ENCODE peak calls at places on chromosomes 11 and 22, in six cellular contexts. J is NCI-H2107; U is LoVo; A is H7; W is M059J; R is activated T-cell treated with anti-CD3 and anti-CD28 coated beads, Interleukin-2, amount 50 U/mL, for 24 hours. E is an unnamed sample.
A peak's percentile ranks its signal among the peaks of the same experiment; 100 is the strongest.

GRCh38 chr22:47301820-47302475 is 539.5 kb downstream of the TBC1D22A start:
- DNase-seq in J (no peak), U (no peak), A (no peak), W (no peak), R (no peak), E (no peak)

GRCh38 chr11:74388678-74389327 is 9.4 kb downstream of the PGM2L1 start:
- DNase-seq in J (no peak), U (peak; percentile 50), A (peak; percentile 43), W (peak; percentile 74), R (peak; percentile 36), E (peak; percentile 42)

GRCh38 chr22:25076281-25076680 is 123.4 kb upstream of the CRYBB3 start:
- DNase-seq in J (no peak), U (no peak), A (no peak), W (no peak), R (peak; percentile 76), E (no peak)

GRCh38 chr11:64867748-64868462 is 10.5 kb downstream of the EHD1 start:
- DNase-seq in J (no peak), U (no peak), A (peak; percentile 53), W (no peak), R (peak; percentile 54), E (no peak)

GRCh38 chr22:49838771-49839717 is 11.4 kb upstream of the BRD1 start:
- DNase-seq in J (no peak), U (no peak), A (peak; percentile 86), W (peak; percentile 29), R (peak; percentile 83), E (no peak)

GRCh38 chr11:64165482-64165841 is 451 bp downstream of the MACROD1 start:
- DNase-seq in J (no peak), U (no peak), A (peak; percentile 77), W (no peak), R (no peak), E (no peak)

GRCh38 chr11:73747762-73748161 is 13.1 kb downstream of the RAB6A start:
- DNase-seq in J (no peak), U (no peak), A (no peak), W (no peak), R (no peak), E (peak; percentile 63)

GRCh38 chr11:29214833-29215232 is 802.0 kb downstream of the KCNA4 start:
- DNase-seq in J (no peak), U (no peak), A (no peak), W (no peak), R (no peak), E (no peak)

GRCh38 chr22:38083931-38084631 is at the start of gene SLC16A8:
- DNase-seq in J (no peak), U (no peak), A (peak; percentile 81), W (no peak), R (no peak), E (no peak)

GRCh38 chr22:40183029-40183581 is 5.4 kb downstream of the TNRC6B start:
- DNase-seq in J (no peak), U (no peak), A (no peak), W (peak; percentile 89), R (no peak), E (peak; percentile 68)

GRCh38 chr11:68569357-68569756 is 108.8 kb downstream of the PPP6R3 start:
- DNase-seq in J (no peak), U (no peak), A (no peak), W (no peak), R (no peak), E (no peak)

GRCh38 chr11:23885801-23886200 is 611.1 kb upstream of the LUZP2 start:
- DNase-seq in J (no peak), U (no peak), A (no peak), W (no peak), R (no peak), E (no peak)

GRCh38 chr11:8765294-8765693 is 82.7 kb downstream of the RPL27A start:
- DNase-seq in J (no peak), U (no peak), A (no peak), W (peak; percentile 71), R (no peak), E (peak; percentile 49)

GRCh38 chr22:43377486-43377995 is 34.3 kb upstream of the MPPED1 start:
- DNase-seq in J (no peak), U (no peak), A (no peak), W (peak; percentile 83), R (no peak), E (no peak)

GRCh38 chr11:66291706-66292542 is at the start of gene TMEM151A:
- DNase-seq in J (no peak), U (peak; percentile 23), A (peak; percentile 91), W (no peak), R (peak; percentile 55), E (no peak)

GRCh38 chr11:132310390-132311375 is 940.3 kb downstream of the NTM start:
- DNase-seq in J (no peak), U (no peak), A (no peak), W (no peak), R (no peak), E (no peak)

GRCh38 chr22:46437990-46438389 is 99.4 kb downstream of the CELSR1 start:
- DNase-seq in J (no peak), U (no peak), A (no peak), W (no peak), R (no peak), E (no peak)

GRCh38 chr22:36971726-36972125 is 47.5 kb downstream of the TST start:
- DNase-seq in J (no peak), U (no peak), A (no peak), W (no peak), R (no peak), E (no peak)

GRCh38 chr22:26617251-26618199 is at the start of gene CRYBB1:
- DNase-seq in J (no peak), U (no peak), A (peak; percentile 56), W (no peak), R (no peak), E (no peak)

GRCh38 chr11:15720460-15720859 is 605.7 kb downstream of the INSC start:
- DNase-seq in J (no peak), U (no peak), A (no peak), W (no peak), R (no peak), E (no peak)

GRCh38 chr22:17717708-17718107 is 56.6 kb downstream of the BID start:
- DNase-seq in J (no peak), U (no peak), A (no peak), W (peak; percentile 42), R (no peak), E (no peak)

GRCh38 chr11:72008728-72009127 is 10.0 kb downstream of the IL18BP start:
- DNase-seq in J (no peak), U (no peak), A (peak; percentile 14), W (no peak), R (peak; percentile 24), E (no peak)

GRCh38 chr11:1119282-1120146 is 38.2 kb upstream of the MUC5AC start:
- DNase-seq in J (no peak), U (no peak), A (peak; percentile 68), W (no peak), R (no peak), E (no peak)

GRCh38 chr22:40001800-40002577 is 7.2 kb downstream of the FAM83F start:
- DNase-seq in J (no peak), U (no peak), A (peak; percentile 77), W (peak; percentile 54), R (no peak), E (no peak)

GRCh38 chr11:87179621-87180020 is 141.9 kb downstream of the TMEM135 start:
- DNase-seq in J (no peak), U (no peak), A (no peak), W (no peak), R (no peak), E (no peak)

GRCh38 chr11:36086366-36086765 is 142.5 kb downstream of the LDLRAD3 start:
- DNase-seq in J (no peak), U (no peak), A (peak; percentile 57), W (no peak), R (no peak), E (no peak)

GRCh38 chr22:39518124-39518786 is 2.1 kb upstream of the ATF4 start:
- DNase-seq in J (no peak), U (no peak), A (no peak), W (no peak), R (no peak), E (no peak)

GRCh38 chr22:23077627-23078461 is 7.5 kb downstream of the GNAZ start:
- DNase-seq in J (no peak), U (no peak), A (peak; percentile 51), W (no peak), R (no peak), E (peak; percentile 24)

GRCh38 chr11:123069878-123070821 is 8.2 kb upstream of the HSPA8 start:
- DNase-seq in J (no peak), U (no peak), A (no peak), W (no peak), R (no peak), E (no peak)

E was measured in HepG2.